ENCODE peak calls at places on chromosomes 7 and 10, in ten cellular contexts. R, S, E, C, F, Z, V, Q, N and G are unnamed samples.

GRCh38 chr10:68440898-68441297 is 30.9 kb downstream of the DNA2 start:
- DNase-seq in R (no peak), S (no peak), E (no peak), C (no peak), F (no peak), Z (no peak), V (no peak), Q (no peak), N (no peak), G (no peak)

GRCh38 chr7:116582164-116582732 is 57.4 kb downstream of the CAV1 start:
- DNase-seq in R (no peak), S (no peak), E (no peak), C (no peak), F (no peak), Z (no peak), V (peak), Q (no peak), N (no peak), G (peak)

GRCh38 chr10:72881291-72881690 is 12.2 kb upstream of the OIT3 start:
- DNase-seq in R (no peak), S (no peak), E (no peak), C (no peak), F (no peak), Z (no peak), V (no peak), Q (no peak), N (no peak), G (no peak)

GRCh38 chr10:133039107-133039822 is 48.5 kb upstream of the ADGRA1 start:
- DNase-seq in R (no peak), S (peak), E (no peak), C (no peak), F (no peak), Z (no peak), V (no peak), Q (no peak), N (no peak), G (peak)

GRCh38 chr7:45689797-45690761 is 115.9 kb downstream of the ADCY1 start:
- DNase-seq in R (peak), S (no peak), E (no peak), C (no peak), F (no peak), Z (no peak), V (no peak), Q (no peak), N (no peak), G (peak)

GRCh38 chr7:65441010-65441409 is 67.4 kb downstream of the ZNF92 start:
- DNase-seq in R (no peak), S (peak), E (no peak), C (peak), F (peak), Z (no peak), V (peak), Q (no peak), N (no peak), G (peak)

GRCh38 chr10:58859541-58859940 is 316.9 kb upstream of the PHYHIPL start:
- DNase-seq in R (no peak), S (no peak), E (no peak), C (no peak), F (no peak), Z (no peak), V (no peak), Q (no peak), N (no peak), G (no peak)

GRCh38 chr7:95335093-95335492 is 10.8 kb upstream of the PON1 start:
- DNase-seq in R (no peak), S (no peak), E (no peak), C (peak), F (peak), Z (no peak), V (peak), Q (no peak), N (no peak), G (peak)

GRCh38 chr10:98295907-98296306 is 27.9 kb upstream of the LOXL4 start:
- DNase-seq in R (no peak), S (no peak), E (no peak), C (no peak), F (no peak), Z (no peak), V (no peak), Q (no peak), N (no peak), G (peak)

GRCh38 chr7:79781716-79782115 is 328.2 kb upstream of the MAGI2 start:
- DNase-seq in R (no peak), S (no peak), E (no peak), C (no peak), F (no peak), Z (no peak), V (no peak), Q (no peak), N (no peak), G (no peak)

GRCh38 chr7:88299126-88299525 is 7.6 kb downstream of the STEAP4 start:
- DNase-seq in R (no peak), S (no peak), E (no peak), C (no peak), F (no peak), Z (no peak), V (no peak), Q (no peak), N (no peak), G (no peak)